ENCODE peak calls at places on chromosome 14, in six cellular contexts. R, S, F, C, V and Z are unnamed samples.

GRCh38 chr14:90569606-90570462 is 173.0 kb downstream of the CALM1 start:
- DNase-seq in R (no peak), V (no peak), F (no peak), C (no peak), S (no peak), Z (no peak)

GRCh38 chr14:23141706-23142467 is 22.8 kb upstream of the CEBPE start:
- DNase-seq in S (no peak), C (no peak), V (no peak), R (peak; percentile 53), F (peak; percentile 79), Z (peak; percentile 57)

GRCh38 chr14:74733241-74733640 is 20.3 kb downstream of the FCF1 start:
- DNase-seq in R (no peak), V (no peak), C (no peak), F (no peak), S (no peak), Z (no peak)

GRCh38 chr14:74421997-74422396 is 4.0 kb downstream of the SYNDIG1L start:
- DNase-seq in C (no peak), F (no peak), V (no peak), S (no peak), R (no peak), Z (no peak)

GRCh38 chr14:55540847-55541773 is 38.9 kb upstream of the KTN1 start:
- DNase-seq in S (no peak), C (no peak), V (no peak), R (no peak), F (peak; percentile 8), Z (no peak)

GRCh38 chr14:36996133-36996856 is 176.1 kb downstream of the SLC25A21 start:
- DNase-seq in S (no peak), R (peak; percentile 30), C (no peak), V (no peak), F (peak; percentile 84), Z (no peak)

GRCh38 chr14:99094901-99095300 is 177.1 kb downstream of the BCL11B start:
- DNase-seq in V (no peak), C (no peak), S (no peak), F (no peak), R (no peak), Z (no peak)

GRCh38 chr14:51609987-51610283 is 41.8 kb upstream of the FRMD6 start:
- DNase-seq in V (no peak), S (no peak), R (no peak), F (peak; percentile 78), C (no peak), Z (no peak)

GRCh38 chr14:68649461-68650189 is 143.2 kb downstream of the ZFP36L1 start:
- DNase-seq in C (no peak), R (no peak), V (no peak), F (no peak), S (no peak), Z (no peak)

GRCh38 chr14:91511014-91511466 is 930 bp upstream of the PPP4R3A start:
- DNase-seq in S (no peak), F (no peak), R (no peak), C (no peak), V (no peak), Z (no peak)

GRCh38 chr14:100384819-100385813 is 62.0 kb downstream of the SLC25A47 start:
- DNase-seq in C (no peak), R (no peak), V (no peak), S (no peak), F (peak; percentile 67), Z (no peak)

GRCh38 chr14:72284176-72284575 is 351.9 kb downstream of the RGS6 start:
- DNase-seq in R (no peak), F (no peak), V (no peak), C (no peak), S (no peak), Z (no peak)

GRCh38 chr14:91229005-91229382 is 15.5 kb downstream of the GPR68 start:
- DNase-seq in C (no peak), F (no peak), V (no peak), S (no peak), R (no peak), Z (no peak)

GRCh38 chr14:20477211-20477876 is 8.1 kb downstream of the PNP start:
- DNase-seq in V (peak; percentile 10), C (no peak), F (peak; percentile 73), S (no peak), R (no peak), Z (no peak)

GRCh38 chr14:24664366-24664765 is 30.4 kb upstream of the GZMB start:
- DNase-seq in F (no peak), C (no peak), R (no peak), S (no peak), V (no peak), Z (no peak)

GRCh38 chr14:103811189-103811588 is 36.2 kb downstream of the PPP1R13B start:
- DNase-seq in C (no peak), F (no peak), R (no peak), V (no peak), S (no peak), Z (no peak)

GRCh38 chr14:57960946-57961792 is 95.3 kb upstream of the SLC35F4 start:
- DNase-seq in F (no peak), S (no peak), V (no peak), R (no peak), C (no peak), Z (no peak)

GRCh38 chr14:76827696-76828301 is 1.6 kb downstream of the LRRC74A start:
- DNase-seq in F (no peak), C (no peak), R (no peak), S (no peak), V (no peak), Z (no peak)

GRCh38 chr14:83463500-83464098 is 1929.9 kb upstream of the SEL1L start:
- DNase-seq in C (no peak), S (no peak), F (peak; percentile 41), R (peak; percentile 57), V (no peak), Z (peak; percentile 18)

GRCh38 chr14:98959958-98960616 is 311.9 kb downstream of the BCL11B start:
- DNase-seq in R (no peak), F (no peak), C (no peak), V (no peak), S (no peak), Z (no peak)

GRCh38 chr14:51056431-51056830 is 38.5 kb downstream of the TRIM9 start:
- DNase-seq in R (no peak), C (no peak), F (no peak), V (no peak), S (no peak), Z (no peak)

GRCh38 chr14:94100847-94101246 is 9.7 kb upstream of the IFI27 start:
- DNase-seq in R (peak; percentile 92), C (no peak), S (no peak), F (peak; percentile 96), V (no peak), Z (no peak)

GRCh38 chr14:35534130-35534883 is at the start of gene INSM2:
- DNase-seq in V (peak; percentile 5), F (peak; percentile 41), S (no peak), C (peak; percentile 8), R (no peak), Z (no peak)

GRCh38 chr14:91369628-91370445 is 47.8 kb downstream of the CCDC88C start:
- DNase-seq in V (no peak), R (no peak), F (no peak), C (no peak), S (no peak), Z (no peak)

GRCh38 chr14:100375273-100375962 is 52.3 kb downstream of the SLC25A47 start:
- DNase-seq in S (no peak), C (peak; percentile 21), R (peak; percentile 85), V (peak; percentile 10), F (peak; percentile 99), Z (peak; percentile 100)

GRCh38 chr14:69315302-69315701 is 55.3 kb downstream of the GALNT16 start:
- DNase-seq in C (no peak), F (no peak), S (no peak), V (no peak), R (no peak), Z (no peak)

GRCh38 chr14:47284283-47284682 is 391.1 kb downstream of the MDGA2 start:
- DNase-seq in F (no peak), R (no peak), C (no peak), S (no peak), V (no peak), Z (no peak)

GRCh38 chr14:23182372-23183014 is 967 bp downstream of the SLC7A8 start:
- DNase-seq in S (peak; percentile 15), V (peak; percentile 6), C (no peak), R (peak; percentile 15), F (no peak), Z (no peak)

GRCh38 chr14:105336477-105337287 is 22.1 kb downstream of the PACS2 start:
- DNase-seq in R (no peak), F (no peak), S (no peak), V (no peak), C (no peak), Z (no peak)

GRCh38 chr14:79057333-79057732 is 887.2 kb downstream of the NRXN3 start:
- DNase-seq in C (no peak), S (no peak), R (no peak), F (peak; percentile 77), V (no peak), Z (no peak)

GRCh38 chr14:22448905-22449611 is 140.0 kb downstream of the DAD1 start:
- DNase-seq in V (no peak), C (no peak), S (no peak), F (peak; percentile 7), R (peak; percentile 43), Z (no peak)

GRCh38 chr14:105020815-105021655 is at the start of gene CDCA4:
- DNase-seq in F (peak; percentile 94), R (peak; percentile 91), S (peak; percentile 97), V (peak; percentile 99), C (peak; percentile 96), Z (peak; percentile 83)

GRCh38 chr14:55129086-55129427 is at the start of gene LGALS3:
- DNase-seq in S (no peak), R (peak; percentile 48), V (peak; percentile 39), C (peak; percentile 78), F (peak; percentile 72), Z (no peak)

GRCh38 chr14:28759658-28760313 is 6.8 kb upstream of the FOXG1 start:
- DNase-seq in R (no peak), C (no peak), V (no peak), S (no peak), F (no peak), Z (no peak)

GRCh38 chr14:39762576-39763401 is 330.6 kb upstream of the FBXO33 start:
- DNase-seq in V (no peak), R (no peak), S (no peak), C (no peak), F (no peak), Z (no peak)

GRCh38 chr14:66511849-66512248 is 3.9 kb downstream of the GPHN start:
- DNase-seq in V (no peak), R (no peak), C (no peak), S (no peak), F (no peak), Z (no peak)

GRCh38 chr14:89399594-89400068 is 17.4 kb downstream of the FOXN3 start:
- DNase-seq in V (no peak), C (no peak), R (no peak), S (no peak), F (peak; percentile 81), Z (peak; percentile 81)

GRCh38 chr14:72588521-72588920 is 305.4 kb downstream of the DPF3 start:
- DNase-seq in F (no peak), C (no peak), V (no peak), S (no peak), R (no peak), Z (no peak)

GRCh38 chr14:74514471-74514932 is 20.9 kb downstream of the ISCA2 start:
- DNase-seq in V (no peak), S (no peak), R (peak; percentile 90), F (peak; percentile 42), C (no peak), Z (peak; percentile 47)